ENCODE peak calls at places on chromosomes 6 and 20, in ten cellular contexts. I is right lobe of liver, Q is body of pancreas, F is HepG2, O is upper lobe of left lung, G is GM12878, M is heart left ventricle, E is IMR-90, Z is HCT116, T is gastrocnemius medialis. B is an unnamed sample.

GRCh38 chr20:3751664-3752385 is 15.7 kb downstream of the ADISSP start:
- ATAC-seq in I (peak), Q (peak), F (no peak), O (peak), G (peak), M (no peak), E (no peak), Z (no peak), T (no peak), B (no peak)

GRCh38 chr6:159117541-159117940 is 51.7 kb upstream of the FNDC1 start:
- ATAC-seq in I (no peak), Q (no peak), F (no peak), O (peak), G (peak), M (no peak), E (no peak), Z (no peak), T (no peak), B (no peak)

GRCh38 chr6:105832358-105832757 is 253.8 kb upstream of the PRDM1 start:
- ATAC-seq in I (no peak), Q (no peak), F (no peak), O (peak), G (no peak), M (no peak), E (no peak), Z (no peak), T (no peak), B (peak)

GRCh38 chr20:35600176-35600995 is 15.2 kb upstream of the SPAG4 start:
- ATAC-seq in I (no peak), Q (no peak), F (no peak), O (no peak), G (no peak), M (no peak), E (no peak), Z (no peak), T (no peak), B (no peak)

GRCh38 chr6:108737594-108738546 is 110.4 kb upstream of the ARMC2 start:
- ATAC-seq in I (no peak), Q (no peak), F (no peak), O (peak), G (peak), M (no peak), E (peak), Z (peak), T (no peak), B (peak)

GRCh38 chr6:119156742-119157494 is 78.5 kb upstream of the FAM184A start:
- ATAC-seq in I (no peak), Q (no peak), F (no peak), O (no peak), G (no peak), M (no peak), E (no peak), Z (no peak), T (no peak), B (no peak)

GRCh38 chr6:150813319-150813992 is 52.0 kb upstream of the MTHFD1L start:
- ATAC-seq in I (no peak), Q (no peak), F (no peak), O (peak), G (peak), M (peak), E (no peak), Z (peak), T (peak), B (no peak)

GRCh38 chr20:62936996-62937352 is 973 bp upstream of the GID8 start:
- ATAC-seq in I (no peak), Q (no peak), F (peak), O (no peak), G (peak), M (no peak), E (peak), Z (no peak), T (no peak), B (no peak)

GRCh38 chr20:56934888-56935287 is 305.8 kb downstream of the TFAP2C start:
- ATAC-seq in I (no peak), Q (no peak), F (no peak), O (no peak), G (no peak), M (no peak), E (no peak), Z (no peak), T (no peak), B (no peak)

GRCh38 chr6:99110004-99110403 is 162.3 kb upstream of the FBXL4 start:
- ATAC-seq in I (no peak), Q (no peak), F (no peak), O (no peak), G (no peak), M (no peak), E (no peak), Z (no peak), T (no peak), B (no peak)

GRCh38 chr20:48041078-48041780 is 255.9 kb upstream of the SULF2 start:
- ATAC-seq in I (no peak), Q (no peak), F (no peak), O (no peak), G (no peak), M (no peak), E (no peak), Z (no peak), T (no peak), B (no peak)

GRCh38 chr6:53432318-53433161 is 83.8 kb upstream of the ELOVL5 start:
- ATAC-seq in I (peak), Q (peak), F (peak), O (peak), G (peak), M (no peak), E (peak), Z (no peak), T (no peak), B (peak)

GRCh38 chr20:36932476-36933426 is 18.8 kb downstream of the SAMHD1 start:
- ATAC-seq in I (peak), Q (peak), F (peak), O (peak), G (no peak), M (no peak), E (peak), Z (no peak), T (no peak), B (no peak)

GRCh38 chr6:45461486-45461885 is 83.8 kb upstream of the SUPT3H start:
- ATAC-seq in I (no peak), Q (no peak), F (no peak), O (no peak), G (no peak), M (no peak), E (no peak), Z (no peak), T (no peak), B (no peak)

GRCh38 chr6:17421406-17421805 is 28.0 kb downstream of the CAP2 start:
- ATAC-seq in I (no peak), Q (no peak), F (no peak), O (no peak), G (no peak), M (no peak), E (no peak), Z (no peak), T (no peak), B (no peak)

GRCh38 chr6:103142902-103143301 is 1716.8 kb downstream of the HACE1 start:
- ATAC-seq in I (no peak), Q (no peak), F (no peak), O (no peak), G (no peak), M (no peak), E (no peak), Z (no peak), T (no peak), B (no peak)

GRCh38 chr6:74755196-74755595 is 450.7 kb downstream of the COL12A1 start:
- ATAC-seq in I (no peak), Q (peak), F (peak), O (no peak), G (no peak), M (no peak), E (no peak), Z (no peak), T (no peak), B (no peak)

GRCh38 chr6:109579361-109579760 is 96.3 kb upstream of the ZBTB24 start:
- ATAC-seq in I (no peak), Q (no peak), F (no peak), O (no peak), G (peak), M (no peak), E (no peak), Z (no peak), T (no peak), B (no peak)

GRCh38 chr20:19893356-19893755 is 123.8 kb upstream of the NAA20 start:
- ATAC-seq in I (no peak), Q (no peak), F (no peak), O (no peak), G (no peak), M (no peak), E (no peak), Z (no peak), T (no peak), B (no peak)

GRCh38 chr6:112618796-112619195 is 271.7 kb downstream of the RFPL4B start:
- ATAC-seq in I (no peak), Q (no peak), F (peak), O (no peak), G (peak), M (no peak), E (no peak), Z (peak), T (no peak), B (no peak)

GRCh38 chr20:20267685-20268429 is 100.0 kb upstream of the INSM1 start:
- ATAC-seq in I (no peak), Q (no peak), F (no peak), O (peak), G (no peak), M (no peak), E (no peak), Z (peak), T (no peak), B (peak)

GRCh38 chr20:37111926-37112455 is 16.2 kb upstream of the RBL1 start:
- ATAC-seq in I (no peak), Q (no peak), F (no peak), O (no peak), G (no peak), M (no peak), E (no peak), Z (no peak), T (no peak), B (no peak)

GRCh38 chr20:61951695-61952533 is 113.8 kb downstream of the TAF4 start:
- ATAC-seq in I (no peak), Q (no peak), F (peak), O (no peak), G (no peak), M (no peak), E (peak), Z (no peak), T (no peak), B (no peak)

GRCh38 chr6:37985355-37985754 is 165.8 kb downstream of the ZFAND3 start:
- ATAC-seq in I (no peak), Q (no peak), F (no peak), O (no peak), G (no peak), M (no peak), E (no peak), Z (no peak), T (no peak), B (no peak)

GRCh38 chr20:10856237-10856636 is 182.4 kb upstream of the JAG1 start:
- ATAC-seq in I (peak), Q (no peak), F (peak), O (peak), G (no peak), M (no peak), E (no peak), Z (no peak), T (no peak), B (no peak)

GRCh38 chr6:150681992-150682391 is 82.3 kb downstream of the PLEKHG1 start:
- ATAC-seq in I (no peak), Q (no peak), F (no peak), O (no peak), G (no peak), M (no peak), E (no peak), Z (no peak), T (no peak), B (no peak)

GRCh38 chr6:31202259-31203166 is 32.0 kb upstream of the POU5F1 start:
- ATAC-seq in I (no peak), Q (no peak), F (no peak), O (no peak), G (peak), M (no peak), E (no peak), Z (no peak), T (no peak), B (no peak)

GRCh38 chr6:97102152-97102790 is 177.7 kb downstream of the KLHL32 start:
- ATAC-seq in I (no peak), Q (no peak), F (no peak), O (no peak), G (no peak), M (no peak), E (no peak), Z (no peak), T (no peak), B (no peak)

GRCh38 chr6:117270121-117270959 is 5.0 kb downstream of the VGLL2 start:
- ATAC-seq in I (peak), Q (peak), F (no peak), O (peak), G (no peak), M (no peak), E (peak), Z (no peak), T (no peak), B (peak)

GRCh38 chr6:38020593-38020992 is 201.1 kb downstream of the ZFAND3 start:
- ATAC-seq in I (no peak), Q (peak), F (no peak), O (no peak), G (no peak), M (no peak), E (no peak), Z (no peak), T (no peak), B (no peak)

GRCh38 chr20:48308232-48308781 is 519.5 kb downstream of the PREX1 start:
- ATAC-seq in I (no peak), Q (no peak), F (no peak), O (no peak), G (no peak), M (no peak), E (no peak), Z (no peak), T (no peak), B (no peak)

GRCh38 chr20:5667703-5668528 is 82.3 kb upstream of the SHLD1 start:
- ATAC-seq in I (no peak), Q (no peak), F (no peak), O (peak), G (peak), M (no peak), E (no peak), Z (no peak), T (no peak), B (peak)

GRCh38 chr6:167500961-167501360 is 176.1 kb downstream of the TTLL2 start:
- ATAC-seq in I (no peak), Q (no peak), F (no peak), O (no peak), G (no peak), M (no peak), E (no peak), Z (no peak), T (no peak), B (no peak)

GRCh38 chr6:156854466-156855161 is 77.4 kb downstream of the ARID1B start:
- ATAC-seq in I (peak), Q (no peak), F (peak), O (no peak), G (no peak), M (no peak), E (no peak), Z (no peak), T (no peak), B (no peak)

GRCh38 chr6:156853733-156854132 is 76.6 kb downstream of the ARID1B start:
- ATAC-seq in I (no peak), Q (no peak), F (no peak), O (no peak), G (no peak), M (no peak), E (no peak), Z (no peak), T (no peak), B (no peak)

GRCh38 chr6:156859686-156860085 is 82.5 kb downstream of the ARID1B start:
- ATAC-seq in I (no peak), Q (no peak), F (no peak), O (no peak), G (no peak), M (no peak), E (no peak), Z (no peak), T (no peak), B (no peak)

GRCh38 chr6:156852858-156853216 is 75.7 kb downstream of the ARID1B start:
- ATAC-seq in I (no peak), Q (no peak), F (no peak), O (no peak), G (no peak), M (no peak), E (no peak), Z (no peak), T (no peak), B (no peak)

GRCh38 chr6:156857573-156857972 is 80.4 kb downstream of the ARID1B start:
- ATAC-seq in I (no peak), Q (peak), F (peak), O (no peak), G (peak), M (no peak), E (peak), Z (no peak), T (no peak), B (no peak)
- TF ChIP-seq POLR2A in I (no peak), Q (no peak), F (no peak), O (no peak), G (no peak), M (no peak), E (no peak), Z (no peak), T (no peak), B (no peak)

DNA sequence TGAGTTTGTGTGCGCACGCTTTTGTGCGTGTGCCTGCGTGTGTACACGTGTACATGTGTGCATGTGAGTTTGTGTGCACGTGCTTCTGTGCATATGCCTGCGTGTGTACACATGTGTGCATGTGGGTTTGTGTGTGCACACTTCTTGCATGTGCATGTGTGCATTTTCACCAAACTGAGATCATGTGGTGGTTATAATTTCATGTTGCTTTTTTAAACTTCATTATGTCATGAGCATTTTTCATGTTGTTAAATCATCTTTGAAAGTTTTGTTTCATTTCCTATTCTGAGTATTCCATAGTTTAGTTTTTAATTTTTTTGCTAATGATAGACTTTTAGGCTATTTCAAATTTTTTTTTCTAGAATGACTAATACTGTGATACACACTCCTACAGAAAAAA is 6.4 kb upstream of the CST3 start:
- ATAC-seq in I (no peak), Q (no peak), F (no peak), O (no peak), G (peak), M (no peak), E (no peak), Z (no peak), T (no peak), B (no peak)
- H3K27ac ChIP-seq in I (no peak), Q (no peak), F (no peak), O (no peak), G (no peak), M (no peak), E (no peak), Z (no peak), T (no peak), B (no peak)

DNA sequence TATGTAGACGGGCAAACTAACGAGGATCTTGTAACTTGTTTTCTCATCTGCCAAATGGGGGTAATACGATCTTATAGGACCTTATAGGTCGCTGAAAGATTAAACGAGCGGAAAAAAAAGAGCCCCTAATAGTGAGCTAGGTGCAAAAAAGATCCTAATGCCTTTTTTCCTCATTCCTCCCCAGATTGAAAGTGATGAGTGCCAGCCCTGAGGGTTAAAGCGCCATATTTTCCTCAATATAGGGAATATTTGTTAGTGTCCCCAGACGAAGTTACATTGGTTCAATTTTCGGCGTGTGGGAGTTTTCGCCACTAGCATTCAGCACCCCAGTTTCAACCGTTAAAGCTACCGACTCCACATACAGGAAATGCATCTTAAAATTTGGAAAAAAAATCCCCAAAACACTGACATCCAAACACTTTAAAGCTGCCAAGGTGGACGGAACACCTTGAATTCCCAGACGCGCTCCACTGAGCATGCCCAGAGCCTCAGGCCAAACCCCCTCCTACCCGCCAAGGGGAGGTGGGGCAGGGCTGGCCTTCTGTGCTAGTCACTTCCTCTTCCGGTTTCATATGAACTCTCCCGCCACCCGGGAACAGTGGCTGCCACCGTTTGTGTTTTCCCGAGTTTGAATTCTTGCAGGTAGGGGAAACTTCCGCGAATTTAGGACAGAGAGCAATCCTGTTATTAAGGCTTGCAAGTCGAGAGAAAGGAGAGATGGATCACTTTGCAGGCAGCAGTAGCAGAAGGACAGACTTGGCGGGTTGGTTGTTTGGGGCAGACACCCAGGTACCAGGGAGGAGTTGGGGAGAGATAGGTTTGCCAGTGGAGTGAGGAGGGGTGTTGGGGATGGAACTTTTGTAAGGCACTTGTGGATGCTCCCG is at the start of gene PRIM2:
- ATAC-seq in I (peak), Q (peak), F (peak), O (peak), G (peak), M (peak), E (peak), Z (peak), T (peak), B (peak)
- TF ChIP-seq POLR2A in I (peak), Q (peak), F (peak), O (peak), G (peak), M (no peak), E (peak), Z (no peak), T (no peak), B (no peak)

DNA sequence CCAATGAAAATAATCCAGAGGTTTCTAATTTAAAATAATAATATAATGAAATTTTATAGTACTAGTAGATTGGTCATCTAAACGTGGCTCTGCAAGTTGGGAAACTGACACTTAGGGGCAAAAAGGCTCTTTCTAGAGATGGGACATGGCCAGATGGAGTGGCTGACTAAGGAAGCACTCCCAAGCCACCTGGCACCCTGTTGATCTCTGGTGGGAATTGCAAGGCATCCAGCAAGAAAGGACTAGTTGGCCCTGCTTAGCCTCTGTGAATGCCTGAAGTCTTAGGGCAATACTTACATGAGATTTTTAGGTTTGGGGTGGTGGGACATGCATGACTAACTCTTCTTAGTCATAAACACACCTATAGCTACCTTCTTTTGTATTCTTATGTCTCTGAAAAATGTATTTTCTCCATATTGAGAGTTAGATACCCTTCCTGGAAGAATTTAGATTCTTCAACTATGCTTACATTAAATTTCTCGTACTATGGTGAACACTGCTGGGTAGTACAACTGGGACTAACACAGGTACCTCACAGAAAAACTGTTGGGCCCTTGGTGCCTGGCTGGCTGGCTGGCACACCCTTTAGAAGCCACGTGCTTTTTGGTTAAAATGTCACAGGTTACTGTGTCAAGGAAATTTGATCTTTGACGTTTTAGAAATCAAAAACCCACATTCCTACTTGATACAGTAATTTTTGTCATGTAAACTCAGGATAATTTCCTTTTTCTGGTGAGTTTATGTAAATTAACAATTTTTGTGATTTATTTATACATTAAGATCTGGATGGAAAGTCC is 25.0 kb upstream of the SH3BGRL2 start:
- ATAC-seq in I (no peak), Q (peak), F (no peak), O (no peak), G (no peak), M (no peak), E (no peak), Z (peak), T (no peak), B (no peak)
- H3K27ac ChIP-seq in I (no peak), Q (no peak), F (peak), O (no peak), G (no peak), M (no peak), E (no peak), Z (no peak), T (no peak), B (no peak)

GRCh38 chr6:27839303-27840081 is 72.7 kb downstream of the OR2B2 start:
- ATAC-seq in I (peak), Q (no peak), F (peak), O (peak), G (peak), M (no peak), E (peak), Z (peak), T (no peak), B (no peak)
- TF ChIP-seq POLR2A in I (no peak), Q (no peak), F (peak), O (no peak), G (no peak), M (no peak), E (no peak), Z (no peak), T (no peak), B (no peak)

B was measured in gastroesophageal sphincter.